ENCODE peak calls at places on chromosomes 1 and 21, in eight cellular contexts. C, Y, X, M, U, S, Z and I are unnamed samples.

GRCh38 chr1:156004843-156005593 is 15.7 kb downstream of the SSR2 start:
- DNase-seq in C (no peak), Y (no peak), X (no peak), M (no peak), U (no peak), S (no peak), Z (no peak), I (peak)

GRCh38 chr1:44719318-44719717 is 11.7 kb downstream of the RNU5D-1 start:
- DNase-seq in C (no peak), Y (no peak), X (no peak), M (no peak), U (no peak), S (no peak), Z (no peak), I (no peak)

GRCh38 chr1:117003253-117003875 is 1.8 kb downstream of the CD101 start:
- DNase-seq in C (no peak), Y (no peak), X (no peak), M (no peak), U (no peak), S (no peak), Z (no peak), I (no peak)

GRCh38 chr1:54200519-54200997 is 591 bp downstream of the MRPL37 start:
- DNase-seq in C (no peak), Y (no peak), X (no peak), M (no peak), U (no peak), S (no peak), Z (no peak), I (no peak)

GRCh38 chr1:232981161-232981560 is 30.8 kb downstream of the NTPCR start:
- DNase-seq in C (no peak), Y (no peak), X (no peak), M (no peak), U (no peak), S (no peak), Z (no peak), I (peak)

GRCh38 chr1:43425045-43425444 is 28.7 kb downstream of the HYI start:
- DNase-seq in C (no peak), Y (no peak), X (no peak), M (no peak), U (no peak), S (no peak), Z (no peak), I (no peak)

GRCh38 chr1:6165441-6165985 is 14.6 kb downstream of the CHD5 start:
- DNase-seq in C (no peak), Y (no peak), X (no peak), M (no peak), U (no peak), S (peak), Z (no peak), I (no peak)

GRCh38 chr1:165842363-165843129 is 15.1 kb downstream of the UCK2 start:
- DNase-seq in C (peak), Y (no peak), X (no peak), M (peak), U (peak), S (no peak), Z (no peak), I (no peak)

GRCh38 chr1:223628233-223628632 is 37.3 kb downstream of the CAPN8 start:
- DNase-seq in C (peak), Y (peak), X (no peak), M (peak), U (peak), S (peak), Z (peak), I (peak)

GRCh38 chr1:116878804-116879477 is 30.8 kb upstream of the PTGFRN start:
- DNase-seq in C (no peak), Y (no peak), X (no peak), M (peak), U (peak), S (peak), Z (peak), I (peak)

GRCh38 chr21:16388911-16389515 is 659.2 kb downstream of the USP25 start:
- DNase-seq in C (no peak), Y (no peak), X (no peak), M (no peak), U (no peak), S (no peak), Z (no peak), I (no peak)